ENCODE peak calls at places on chromosomes 7 and 10, in six cellular contexts. Z is kidney, V is cardiac fibroblast, I is psoas muscle, S is prostate gland, W is adrenal gland. A is an unnamed sample.

GRCh38 chr10:30542001-30542861 is 87.3 kb downstream of the LYZL2 start:
- DNase-seq in Z (no peak), V (peak; percentile 26), I (no peak), S (no peak), W (peak; percentile 72), A (no peak)

GRCh38 chr10:103054621-103055020 is 136.5 kb downstream of the CNNM2 start:
- DNase-seq in Z (no peak), V (no peak), I (no peak), S (no peak), W (no peak), A (no peak)

GRCh38 chr10:91689731-91690168 is 56.9 kb upstream of the PPP1R3C start:
- DNase-seq in Z (no peak), V (peak; percentile 77), I (no peak), S (no peak), W (no peak), A (no peak)

GRCh38 chr7:39527951-39528350 is 38.3 kb upstream of the YAE1 start:
- DNase-seq in Z (no peak), V (peak; percentile 84), I (no peak), S (no peak), W (no peak), A (no peak)

GRCh38 chr7:106947244-106947728 is 82.2 kb downstream of the PIK3CG start:
- DNase-seq in Z (no peak), V (peak; percentile 80), I (no peak), S (peak; percentile 19), W (peak; percentile 68), A (no peak)

GRCh38 chr10:12394236-12395033 is 45.1 kb downstream of the CAMK1D start:
- DNase-seq in Z (no peak), V (no peak), I (no peak), S (no peak), W (no peak), A (no peak)

GRCh38 chr10:123837771-123838170 is 53.8 kb downstream of the CPXM2 start:
- DNase-seq in Z (no peak), V (no peak), I (no peak), S (no peak), W (no peak), A (no peak)

GRCh38 chr10:10510179-10510578 is 507.5 kb upstream of the CELF2 start:
- DNase-seq in Z (no peak), V (no peak), I (no peak), S (no peak), W (no peak), A (no peak)

GRCh38 chr10:44961931-44962750 is 2.5 kb downstream of the RASSF4 start:
- DNase-seq in Z (no peak), V (no peak), I (no peak), S (no peak), W (peak; percentile 10), A (no peak)

GRCh38 chr7:66950763-66951162 is 29.7 kb downstream of the TMEM248 start:
- DNase-seq in Z (no peak), V (peak; percentile 45), I (no peak), S (no peak), W (no peak), A (no peak)

GRCh38 chr10:24041030-24041429 is 167.9 kb upstream of the KIAA1217 start:
- DNase-seq in Z (no peak), V (no peak), I (no peak), S (no peak), W (no peak), A (no peak)

DNA sequence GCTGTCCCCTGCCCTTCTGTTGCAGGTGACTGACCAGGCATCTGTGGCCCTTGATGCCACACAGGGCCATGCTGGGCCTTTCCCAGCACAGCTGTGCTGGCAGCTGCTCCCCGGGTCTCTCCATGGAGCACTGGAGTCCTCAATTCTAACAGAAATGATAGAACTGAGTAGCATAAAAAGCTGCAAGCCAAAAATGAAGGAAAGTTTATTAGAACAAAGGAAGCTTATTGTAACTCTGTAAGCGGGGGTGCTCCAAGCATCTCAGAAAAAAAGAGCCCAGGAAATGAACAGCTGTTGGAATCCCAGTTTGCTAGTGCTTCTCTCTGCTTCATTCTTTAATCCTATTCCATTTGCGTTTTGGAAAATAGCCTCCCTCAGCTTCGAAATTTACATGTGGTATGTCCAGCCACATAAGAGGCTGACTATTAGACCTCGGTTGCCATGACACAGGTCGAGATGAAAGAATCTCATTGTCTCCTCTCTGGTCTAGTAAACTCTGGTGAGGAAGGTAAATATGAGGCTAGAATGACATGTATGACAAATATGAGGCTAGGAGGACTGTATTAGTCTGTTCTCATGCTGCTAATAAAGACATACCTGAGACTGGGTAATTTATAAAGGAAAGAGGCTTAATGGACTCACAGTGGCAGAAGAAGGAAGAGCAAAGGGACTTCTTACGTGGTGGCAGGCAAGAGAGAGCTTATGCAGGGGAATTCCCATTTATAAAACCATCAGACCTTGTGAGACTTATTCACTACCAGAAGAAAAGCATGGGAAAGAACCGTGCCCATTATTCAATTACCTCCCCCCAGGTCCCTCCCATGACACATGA is 23.7 kb downstream of the EPDR1 start:
- DNase-seq in Z (no peak), V (peak; percentile 18), I (no peak), S (no peak), W (no peak), A (no peak)
- H3K4me3 ChIP-seq in Z (no peak overlapping the region), V (no peak overlapping the region), I (no peak overlapping the region), S (no peak overlapping the region), W (no peak overlapping the region), A (no peak overlapping the region)

GRCh38 chr7:1054438-1055083 is 10.2 kb downstream of the GPR146 start:
- DNase-seq in Z (peak; percentile 85), V (no peak), I (no peak), S (no peak), W (no peak), A (no peak)
- H3K4me3 ChIP-seq in Z (no peak overlapping the region), V (no peak overlapping the region), I (peak overlapping the region; percentile 54), S (no peak overlapping the region), W (no peak overlapping the region), A (peak overlapping the region; percentile 68)

GRCh38 chr10:33520223-33520622 is 185.8 kb upstream of the NRP1 start:
- DNase-seq in Z (no peak), V (no peak), I (no peak), S (no peak), W (no peak), A (no peak)
- H3K4me3 ChIP-seq in Z (no peak overlapping the region), V (no peak overlapping the region), I (no peak overlapping the region), S (no peak overlapping the region), W (no peak overlapping the region), A (no peak overlapping the region)

GRCh38 chr7:74307738-74308505 is 18.7 kb downstream of the CLIP2 start:
- DNase-seq in Z (no peak), V (no peak), I (no peak), S (no peak), W (no peak), A (no peak)

GRCh38 chr7:74302745-74303221 is 13.6 kb downstream of the CLIP2 start:
- DNase-seq in Z (no peak), V (no peak), I (no peak), S (no peak), W (no peak), A (no peak)

GRCh38 chr7:74306737-74307469 is 17.7 kb downstream of the CLIP2 start:
- DNase-seq in Z (peak; percentile 89), V (peak; percentile 70), I (peak; percentile 69), S (peak; percentile 16), W (peak; percentile 59), A (no peak)

GRCh38 chr7:74304550-74304949 is 15.3 kb downstream of the CLIP2 start:
- DNase-seq in Z (no peak), V (no peak), I (no peak), S (no peak), W (no peak), A (no peak)

GRCh38 chr7:74305987-74306736 is 17.0 kb downstream of the CLIP2 start:
- DNase-seq in Z (peak; percentile 76), V (no peak), I (no peak), S (no peak), W (no peak), A (no peak)
- H3K4me3 ChIP-seq in Z (no peak overlapping the region), V (no peak overlapping the region), I (peak overlapping the region; percentile 39), S (no peak overlapping the region), W (no peak overlapping the region), A (no peak overlapping the region)

A was measured in naive thymus-derived CD4-positive, alpha-beta T cell.